ENCODE peak calls at places on chromosomes 5 and 9, in eight cellular contexts. I, L, U, M, N, Q, S and F are unnamed samples.

GRCh38 chr9:121292801-121293241 is 24.9 kb downstream of the GSN start:
- DNase-seq in I (no peak), L (peak; percentile 30), U (no peak), M (no peak), N (no peak), Q (no peak), S (no peak), F (no peak)

GRCh38 chr9:71383308-71383707 is 261.9 kb upstream of the TRPM3 start:
- DNase-seq in I (no peak), L (no peak), U (no peak), M (no peak), N (no peak), Q (no peak), S (no peak), F (no peak)

GRCh38 chr9:93092171-93092991 is 3.6 kb upstream of the CARD19 start:
- DNase-seq in I (no peak), L (peak; percentile 65), U (no peak), M (no peak), N (peak; percentile 40), Q (no peak), S (no peak), F (peak; percentile 3)

GRCh38 chr9:130421154-130421801 is 23.5 kb upstream of the ASS1 start:
- DNase-seq in I (no peak), L (no peak), U (no peak), M (no peak), N (no peak), Q (no peak), S (no peak), F (no peak)

GRCh38 chr9:91036356-91036755 is 234.7 kb downstream of the SYK start:
- DNase-seq in I (no peak), L (no peak), U (no peak), M (peak; percentile 5), N (no peak), Q (no peak), S (no peak), F (no peak)

GRCh38 chr9:77018058-77019009 is 1.1 kb upstream of the FOXB2 start:
- DNase-seq in I (no peak), L (peak; percentile 78), U (no peak), M (no peak), N (no peak), Q (no peak), S (no peak), F (no peak)

GRCh38 chr5:146059349-146060220 is 45.8 kb downstream of the PLAC8L1 start:
- DNase-seq in I (no peak), L (no peak), U (peak; percentile 73), M (no peak), N (no peak), Q (no peak), S (no peak), F (no peak)

GRCh38 chr9:133601746-133602145 is 7.4 kb downstream of the FAM163B start:
- DNase-seq in I (no peak), L (peak; percentile 57), U (no peak), M (no peak), N (no peak), Q (no peak), S (no peak), F (no peak)

GRCh38 chr9:109110326-109111014 is 9.3 kb downstream of the TMEM245 start:
- DNase-seq in I (no peak), L (no peak), U (no peak), M (no peak), N (no peak), Q (no peak), S (peak; percentile 86), F (no peak)

GRCh38 chr5:87258507-87258906 is 9.2 kb upstream of the RASA1 start:
- DNase-seq in I (no peak), L (no peak), U (no peak), M (no peak), N (no peak), Q (no peak), S (no peak), F (no peak)

GRCh38 chr5:139134906-139135305 is 63.3 kb downstream of the SIL1 start:
- DNase-seq in I (no peak), L (no peak), U (no peak), M (no peak), N (no peak), Q (no peak), S (no peak), F (no peak)

GRCh38 chr5:73393606-73394489 is 54.7 kb downstream of the FOXD1 start:
- DNase-seq in I (no peak), L (no peak), U (no peak), M (no peak), N (no peak), Q (no peak), S (no peak), F (peak; percentile 16)

GRCh38 chr5:133376986-133377385 is 235.4 kb downstream of the FSTL4 start:
- DNase-seq in I (no peak), L (no peak), U (no peak), M (no peak), N (peak; percentile 21), Q (no peak), S (no peak), F (no peak)

GRCh38 chr9:100619194-100619593 is 41.3 kb downstream of the CAVIN4 start:
- DNase-seq in I (no peak), L (no peak), U (no peak), M (no peak), N (no peak), Q (no peak), S (no peak), F (no peak)

GRCh38 chr5:12125895-12126294 is 221.6 kb upstream of the CTNND2 start:
- DNase-seq in I (no peak), L (peak; percentile 60), U (no peak), M (no peak), N (no peak), Q (no peak), S (no peak), F (no peak)

GRCh38 chr5:72558383-72558782 is 51.2 kb upstream of the ZNF366 start:
- DNase-seq in I (no peak), L (no peak), U (no peak), M (no peak), N (no peak), Q (no peak), S (no peak), F (no peak)

GRCh38 chr5:165630211-165630866 is 2124.9 kb downstream of the MAT2B start:
- DNase-seq in I (no peak), L (no peak), U (no peak), M (peak; percentile 29), N (peak; percentile 39), Q (no peak), S (peak; percentile 55), F (peak; percentile 84)

GRCh38 chr9:77851862-77852602 is 179.6 kb downstream of the GNAQ start:
- DNase-seq in I (no peak), L (no peak), U (no peak), M (no peak), N (no peak), Q (no peak), S (no peak), F (no peak)

GRCh38 chr9:83981126-83981871 is 694 bp downstream of the RMI1 start:
- DNase-seq in I (no peak), L (no peak), U (no peak), M (peak; percentile 70), N (peak; percentile 49), Q (no peak), S (peak; percentile 63), F (peak; percentile 73)

GRCh38 chr9:113399646-113400200 is 1.4 kb downstream of the ALAD start:
- DNase-seq in I (no peak), L (peak; percentile 47), U (no peak), M (no peak), N (no peak), Q (no peak), S (no peak), F (no peak)